ENCODE peak calls at places on chromosome X, in eight cellular contexts. G, V, S, P, I, H, K and A are unnamed samples.

GRCh38 chrX:42954880-42955279 is 176.9 kb upstream of the PPP1R2C start:
- DNase-seq in G (no peak), V (no peak), S (no peak), P (no peak), I (no peak), H (no peak), K (no peak), A (no peak)

GRCh38 chrX:13658602-13659001 is 5.7 kb downstream of the TCEANC start:
- DNase-seq in G (no peak), V (no peak), S (no peak), P (no peak), I (no peak), H (peak; percentile 23), K (no peak), A (no peak)

GRCh38 chrX:1661048-1661921 is 46.4 kb downstream of the ASMT start:
- DNase-seq in G (no peak), V (no peak), S (peak; percentile 68), P (peak; percentile 87), I (no peak), H (no peak), K (peak; percentile 17), A (no peak)

GRCh38 chrX:39984191-39984956 is 113.4 kb downstream of the BCOR start:
- DNase-seq in G (no peak), V (no peak), S (no peak), P (no peak), I (peak; percentile 91), H (no peak), K (no peak), A (no peak)

GRCh38 chrX:84717344-84717743 is 215.1 kb upstream of the HDX start:
- DNase-seq in G (no peak), V (no peak), S (no peak), P (no peak), I (no peak), H (no peak), K (no peak), A (no peak)

GRCh38 chrX:27336466-27337091 is 126.6 kb downstream of the PPP4R3C start:
- DNase-seq in G (peak; percentile 49), V (no peak), S (no peak), P (peak; percentile 30), I (peak; percentile 14), H (peak; percentile 15), K (peak; percentile 64), A (no peak)

GRCh38 chrX:121179972-121180371 is 132.6 kb downstream of the GLUD2 start:
- DNase-seq in G (no peak), V (no peak), S (no peak), P (no peak), I (no peak), H (no peak), K (no peak), A (peak; percentile 11)

GRCh38 chrX:50905334-50905733 is 5.2 kb upstream of the BMP15 start:
- DNase-seq in G (no peak), V (no peak), S (no peak), P (peak; percentile 3), I (peak; percentile 17), H (no peak), K (no peak), A (no peak)

GRCh38 chrX:118350715-118351114 is 4.8 kb downstream of the WDR44 start:
- DNase-seq in G (no peak), V (no peak), S (no peak), P (no peak), I (no peak), H (no peak), K (no peak), A (no peak)

GRCh38 chrX:98371994-98372393 is 1488.3 kb downstream of the RPA4 start:
- DNase-seq in G (no peak), V (no peak), S (no peak), P (no peak), I (no peak), H (no peak), K (no peak), A (no peak)

GRCh38 chrX:130636277-130636676 is 234.5 kb downstream of the RBMX2 start:
- DNase-seq in G (no peak), V (no peak), S (no peak), P (no peak), I (no peak), H (no peak), K (no peak), A (no peak)

GRCh38 chrX:19613645-19614323 is 98.5 kb upstream of the MAP3K15 start:
- DNase-seq in G (no peak), V (no peak), S (peak; percentile 61), P (no peak), I (no peak), H (no peak), K (no peak), A (no peak)

GRCh38 chrX:18793601-18794089 is 86.2 kb downstream of the PPEF1 start:
- DNase-seq in G (no peak), V (no peak), S (no peak), P (no peak), I (peak; percentile 32), H (no peak), K (no peak), A (peak; percentile 95)

GRCh38 chrX:149903889-149904748 is 23.1 kb downstream of the MAGEA8 start:
- DNase-seq in G (no peak), V (no peak), S (no peak), P (no peak), I (no peak), H (peak; percentile 14), K (no peak), A (no peak)

GRCh38 chrX:23981222-23981621 is 45.8 kb downstream of the KLHL15 start:
- DNase-seq in G (no peak), V (no peak), S (no peak), P (no peak), I (no peak), H (no peak), K (no peak), A (no peak)